ENCODE peak calls at places on chromosomes 2 and 18, in five cellular contexts. T is NCI-H2081; J is MCF 10A; U is stimulated activated CD8-positive, alpha-beta memory T cell treated with anti-CD3 and anti-CD28 coated beads, Interleukin-2, amount 100 ng/mL, for 1 hour; G is activated T-helper 9 cell treated with anti-CD3 and anti-CD28 coated beads, Interleukin-2, amount 50 U/mL, for 16 hours. Z is an unnamed sample.

GRCh38 chr2:30869988-30870387 is 62.7 kb upstream of the CAPN13 start:
- DNase-seq in T (no peak), J (no peak), U (no peak), G (no peak), Z (no peak)

GRCh38 chr18:7723558-7723957 is 156.4 kb downstream of the PTPRM start:
- DNase-seq in T (no peak), J (no peak), U (no peak), G (no peak), Z (no peak)

GRCh38 chr2:177983183-177983788 is 89.3 kb downstream of the PDE11A start:
- DNase-seq in T (peak), J (peak), U (no peak), G (no peak), Z (no peak)

GRCh38 chr2:100196786-100197494 is 54.5 kb upstream of the AFF3 start:
- DNase-seq in T (no peak), J (no peak), U (no peak), G (no peak), Z (no peak)

GRCh38 chr2:74919827-74920226 is 38.6 kb upstream of the POLE4 start:
- DNase-seq in T (peak), J (peak), U (peak), G (peak), Z (no peak)

GRCh38 chr18:74972354-74972753 is 236.6 kb downstream of the PTGR3 start:
- DNase-seq in T (peak), J (no peak), U (no peak), G (no peak), Z (no peak)

GRCh38 chr2:52658598-52658997 is 1109.0 kb upstream of the CHAC2 start:
- DNase-seq in T (no peak), J (peak), U (no peak), G (no peak), Z (no peak)

GRCh38 chr2:150063432-150063889 is 424.0 kb downstream of the RND3 start:
- DNase-seq in T (no peak), J (peak), U (no peak), G (no peak), Z (no peak)

GRCh38 chr2:43312751-43313641 is 86.6 kb upstream of the ZFP36L2 start:
- DNase-seq in T (peak), J (peak), U (no peak), G (no peak), Z (no peak)

GRCh38 chr2:6949009-6949351 is 31.8 kb downstream of the RNF144A start:
- DNase-seq in T (no peak), J (no peak), U (no peak), G (no peak), Z (no peak)

GRCh38 chr2:239000500-239001073 is 152.7 kb downstream of the TWIST2 start:
- DNase-seq in T (no peak), J (no peak), U (no peak), G (no peak), Z (no peak)

GRCh38 chr2:238216651-238217184 is 13.2 kb upstream of the ILKAP start:
- DNase-seq in T (no peak), J (no peak), U (no peak), G (no peak), Z (no peak)

GRCh38 chr2:163717993-163718680 is 17.7 kb downstream of the FIGN start:
- DNase-seq in T (peak), J (no peak), U (no peak), G (no peak), Z (no peak)

GRCh38 chr2:164205347-164205746 is 415.9 kb downstream of the GRB14 start:
- DNase-seq in T (no peak), J (peak), U (no peak), G (no peak), Z (no peak)

GRCh38 chr2:205032093-205032551 is 486.8 kb downstream of the PARD3B start:
- DNase-seq in T (no peak), J (no peak), U (no peak), G (no peak), Z (no peak)

Z was measured in esophagus squamous epithelium.